ENCODE peak calls at places on chromosomes 5 and 9, in ten cellular contexts. N is NCI-H2029, V is HuH-7, K is right cardiac atrium, T is midbrain, X is osteocyte, L is GM19239, A is epithelial cell of esophagus, W is uterus, I is psoas muscle. Q is an unnamed sample.
A peak's percentile ranks its signal among the peaks of the same experiment; 100 is the strongest.

GRCh38 chr5:39604491-39604890 is 179.7 kb upstream of the DAB2 start:
- DNase-seq in V (no peak), X (no peak), T (no peak), N (no peak), L (no peak), I (no peak), W (no peak), K (no peak), A (no peak), Q (no peak)

GRCh38 chr5:59041355-59041754 is 458.5 kb downstream of the RAB3C start:
- DNase-seq in V (no peak), I (no peak), A (no peak), X (no peak), L (no peak), T (no peak), N (no peak), W (no peak), K (no peak), Q (no peak)

GRCh38 chr5:167671176-167671575 is 620.3 kb upstream of the WWC1 start:
- DNase-seq in W (no peak), I (no peak), V (no peak), A (peak; percentile 54), T (no peak), L (no peak), K (no peak), N (no peak), X (no peak), Q (no peak)

GRCh38 chr9:34049630-34050384 is 1.1 kb upstream of the UBAP2 start:
- DNase-seq in K (no peak), T (no peak), N (peak; percentile 18), W (no peak), A (no peak), L (no peak), V (no peak), X (no peak), I (no peak), Q (no peak)

GRCh38 chr9:71249729-71250317 is 128.4 kb upstream of the TRPM3 start:
- DNase-seq in L (peak; percentile 4), I (no peak), V (peak; percentile 42), N (no peak), K (no peak), W (no peak), X (no peak), T (peak; percentile 70), A (peak; percentile 70), Q (peak; percentile 54)

GRCh38 chr5:172065431-172066065 is 59.1 kb upstream of the FBXW11 start:
- DNase-seq in K (no peak), X (no peak), I (no peak), N (no peak), L (no peak), T (no peak), W (no peak), A (no peak), V (no peak), Q (no peak)

GRCh38 chr5:76402251-76402879 is 720 bp upstream of the IQGAP2 start:
- DNase-seq in L (peak; percentile 49), N (no peak), X (no peak), T (no peak), I (peak; percentile 60), K (peak; percentile 64), V (peak; percentile 72), A (peak; percentile 7), W (no peak), Q (peak; percentile 88)

GRCh38 chr5:66529182-66529581 is 67.0 kb upstream of the MAST4 start:
- DNase-seq in L (no peak), N (no peak), I (no peak), K (no peak), A (no peak), W (no peak), V (no peak), T (no peak), X (no peak), Q (no peak)

GRCh38 chr9:94139672-94140417 is 55.6 kb downstream of the PTPDC1 start:
- DNase-seq in K (peak; percentile 93), V (no peak), A (peak; percentile 85), N (no peak), X (peak; percentile 94), T (no peak), I (peak; percentile 93), W (peak; percentile 94), L (no peak), Q (peak; percentile 62)

GRCh38 chr5:174550026-174550425 is 174.4 kb upstream of the MSX2 start:
- DNase-seq in X (no peak), N (no peak), I (no peak), K (no peak), T (no peak), A (no peak), V (no peak), W (no peak), L (no peak), Q (no peak)

GRCh38 chr9:18077941-18078678 is 395.8 kb upstream of the ADAMTSL1 start:
- DNase-seq in T (no peak), N (no peak), L (no peak), K (no peak), A (peak; percentile 30), W (no peak), X (no peak), V (no peak), I (no peak), Q (no peak)

Q was measured in K562.